ENCODE peak calls at places on chromosome 22, in six cellular contexts. H, O, W, A, Z and I are unnamed samples.

GRCh38 chr22:26395926-26396325 is 33.1 kb upstream of the ASPHD2 start:
- DNase-seq in H (no peak), O (no peak), W (no peak), A (no peak), Z (no peak), I (no peak)

GRCh38 chr22:49166211-49166610 is 661.5 kb downstream of the BRD1 start:
- DNase-seq in H (no peak), O (no peak), W (no peak), A (no peak), Z (no peak), I (no peak)

GRCh38 chr22:26589367-26589844 is 526 bp downstream of the TPST2 start:
- DNase-seq in H (no peak), O (peak; percentile 16), W (peak; percentile 58), A (peak; percentile 24), Z (peak; percentile 65), I (peak; percentile 33)

GRCh38 chr22:38824587-38824986 is 19.2 kb downstream of the NPTXR start:
- DNase-seq in H (peak; percentile 87), O (peak; percentile 53), W (no peak), A (no peak), Z (peak; percentile 54), I (peak; percentile 80)

GRCh38 chr22:46352691-46353386 is 17.3 kb downstream of the TRMU start:
- DNase-seq in H (no peak), O (no peak), W (no peak), A (no peak), Z (no peak), I (no peak)

GRCh38 chr22:30940655-30941362 is 27.8 kb downstream of the MORC2 start:
- DNase-seq in H (no peak), O (no peak), W (no peak), A (no peak), Z (peak; percentile 79), I (no peak)

GRCh38 chr22:19720150-19720827 is 3.0 kb upstream of the GP1BB start:
- DNase-seq in H (no peak), O (no peak), W (no peak), A (no peak), Z (no peak), I (no peak)

GRCh38 chr22:35686298-35686697 is 31.4 kb upstream of the APOL5 start:
- DNase-seq in H (no peak), O (no peak), W (no peak), A (no peak), Z (no peak), I (no peak)

GRCh38 chr22:23130697-23131096 is 11.1 kb downstream of the RSPH14 start:
- DNase-seq in H (no peak), O (no peak), W (no peak), A (no peak), Z (no peak), I (no peak)

GRCh38 chr22:48945621-48946458 is 881.8 kb downstream of the BRD1 start:
- DNase-seq in H (no peak), O (no peak), W (no peak), A (no peak), Z (peak; percentile 38), I (peak; percentile 21)

GRCh38 chr22:27377901-27378300 is 423.7 kb downstream of the MN1 start:
- DNase-seq in H (no peak), O (peak; percentile 56), W (no peak), A (no peak), Z (no peak), I (no peak)

GRCh38 chr22:18033204-18033998 is 9.0 kb upstream of the MICAL3 start:
- DNase-seq in H (no peak), O (peak; percentile 49), W (no peak), A (peak; percentile 39), Z (no peak), I (no peak)
- TF ChIP-seq CTCF in H (no peak), O (no peak), W (no peak), A (peak; percentile 15), Z (no peak), I (no peak)

GRCh38 chr22:36998620-36999351 is 20.5 kb downstream of the TST start:
- DNase-seq in H (no peak), O (no peak), W (no peak), A (no peak), Z (no peak), I (no peak)
- TF ChIP-seq CTCF in H (no peak), O (no peak), W (no peak), A (no peak), Z (no peak), I (no peak)

GRCh38 chr22:29319072-29319471 is 3.6 kb upstream of the RASL10A start:
- DNase-seq in H (no peak), O (no peak), W (no peak), A (no peak), Z (no peak), I (no peak)

GRCh38 chr22:29325356-29325755 is 9.9 kb upstream of the RASL10A start:
- DNase-seq in H (no peak), O (no peak), W (no peak), A (no peak), Z (no peak), I (no peak)

GRCh38 chr22:29315286-29316195 is at the start of gene RASL10A:
- DNase-seq in H (no peak), O (no peak), W (peak; percentile 67), A (no peak), Z (no peak), I (no peak)

GRCh38 chr22:29316429-29316828 is 932 bp upstream of the RASL10A start:
- DNase-seq in H (no peak), O (no peak), W (no peak), A (no peak), Z (no peak), I (no peak)

DNA sequence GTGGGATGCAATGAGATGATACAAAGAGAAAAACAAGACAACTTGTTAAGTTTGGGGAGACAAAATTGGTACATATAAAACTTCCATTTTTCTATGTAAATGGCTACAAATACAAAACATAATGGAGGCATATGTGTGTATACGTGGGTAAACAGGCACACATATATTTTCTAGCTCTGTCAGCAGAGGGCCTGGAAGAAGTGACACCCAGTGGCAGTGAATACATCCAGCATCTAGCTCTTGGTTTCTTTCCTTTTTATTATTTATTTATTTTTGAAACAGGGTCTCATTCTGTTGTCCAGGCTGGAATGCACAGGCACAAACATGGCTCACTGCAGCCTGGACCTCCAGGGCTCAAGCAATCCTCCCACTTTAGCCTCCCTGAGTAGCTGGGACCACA is 5.0 kb upstream of the RASL10A start:
- DNase-seq in H (no peak), O (no peak), W (no peak), A (no peak), Z (no peak), I (no peak)
- TF ChIP-seq CTCF in H (peak; percentile 32), O (no peak), W (no peak), A (no peak), Z (no peak), I (no peak)

GRCh38 chr22:44398791-44399190 is 86.0 kb upstream of the SHISAL1 start:
- DNase-seq in H (no peak), O (peak; percentile 4), W (no peak), A (peak; percentile 3), Z (no peak), I (peak; percentile 30)
- TF ChIP-seq CTCF in H (no peak), O (no peak), W (no peak), A (no peak), Z (no peak), I (no peak)